ENCODE peak calls at places on chromosomes 4 and X, in six cellular contexts. X, Y, E, D, O and K are unnamed samples.

GRCh38 chrX:37353646-37354045 is 4.5 kb downstream of the PRRG1 start:
- DNase-seq in X (no peak), Y (no peak), E (no peak), D (no peak), O (no peak), K (no peak)

GRCh38 chrX:43745938-43746721 is 90.0 kb downstream of the MAOA start:
- DNase-seq in X (no peak), Y (no peak), E (peak; percentile 48), D (no peak), O (no peak), K (no peak)

GRCh38 chrX:115898382-115899001 is 272.1 kb upstream of the AGTR2 start:
- DNase-seq in X (peak; percentile 98), Y (no peak), E (no peak), D (peak; percentile 50), O (no peak), K (peak; percentile 79)

GRCh38 chr4:101115841-101116240 is 231.5 kb downstream of the PPP3CA start:
- DNase-seq in X (no peak), Y (no peak), E (no peak), D (no peak), O (no peak), K (no peak)

GRCh38 chrX:24561121-24561520 is 86.0 kb downstream of the PCYT1B start:
- DNase-seq in X (peak; percentile 77), Y (no peak), E (no peak), D (no peak), O (no peak), K (no peak)

GRCh38 chrX:95764972-95765451 is 919.6 kb upstream of the DIAPH2 start:
- DNase-seq in X (peak; percentile 78), Y (no peak), E (peak; percentile 1), D (no peak), O (no peak), K (no peak)

GRCh38 chrX:138485767-138486166 is 225.8 kb downstream of the FGF13 start:
- DNase-seq in X (no peak), Y (no peak), E (no peak), D (no peak), O (no peak), K (no peak)

GRCh38 chrX:41862562-41863184 is 60.7 kb downstream of the CASK start:
- DNase-seq in X (no peak), Y (no peak), E (no peak), D (no peak), O (no peak), K (no peak)

GRCh38 chrX:97539970-97540519 is 656.3 kb downstream of the RPA4 start:
- DNase-seq in X (no peak), Y (no peak), E (no peak), D (no peak), O (no peak), K (no peak)

GRCh38 chr4:124334119-124334518 is 378.4 kb downstream of the ANKRD50 start:
- DNase-seq in X (peak; percentile 77), Y (peak; percentile 24), E (peak; percentile 77), D (no peak), O (no peak), K (no peak)

GRCh38 chr4:139692300-139693012 is 26.8 kb downstream of the MGST2 start:
- DNase-seq in X (peak; percentile 69), Y (no peak), E (no peak), D (no peak), O (no peak), K (no peak)

GRCh38 chr4:8858188-8858924 is 13.3 kb downstream of the HMX1 start:
- DNase-seq in X (no peak), Y (no peak), E (no peak), D (no peak), O (no peak), K (no peak)

GRCh38 chr4:4613641-4614286 is 71.9 kb upstream of the STX18 start:
- DNase-seq in X (no peak), Y (no peak), E (peak; percentile 9), D (no peak), O (no peak), K (no peak)

GRCh38 chr4:113565702-113566012 is 195.9 kb downstream of the CAMK2D start:
- DNase-seq in X (peak; percentile 61), Y (no peak), E (no peak), D (no peak), O (no peak), K (no peak)
- H3K4me3 ChIP-seq in X (peak overlapping the region; percentile 39), Y (no peak overlapping the region), E (no peak overlapping the region), D (no peak overlapping the region), O (no peak overlapping the region), K (no peak overlapping the region)

DNA sequence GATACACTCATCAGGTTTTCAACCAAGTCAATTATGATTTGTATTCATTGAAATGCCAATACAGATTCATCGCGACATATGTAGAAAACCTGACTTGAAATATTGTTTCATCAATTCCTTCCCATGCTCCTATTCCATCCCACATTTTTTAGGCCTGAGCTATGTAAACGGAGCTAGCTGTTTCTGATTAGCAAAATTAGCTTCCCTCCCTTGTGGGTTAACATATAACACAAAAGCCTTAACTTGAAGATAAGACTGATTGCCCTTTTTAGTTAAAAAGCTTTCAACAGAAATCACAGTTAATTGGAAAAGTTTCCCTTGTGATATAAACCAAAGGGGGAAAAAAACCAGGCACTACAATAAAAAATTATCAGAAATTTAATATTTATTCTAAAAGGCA is 32.8 kb upstream of the DCLK2 start:
- DNase-seq in X (no peak), Y (no peak), E (no peak), D (no peak), O (no peak), K (no peak)
- H3K4me1 ChIP-seq in X (no peaks in the 10 kb centered on the region), Y (no peaks in the 10 kb centered on the region), E (no peaks in the 10 kb centered on the region), D (no peaks in the 10 kb centered on the region), O (no peaks in the 10 kb centered on the region), K (no peaks in the 10 kb centered on the region)

DNA sequence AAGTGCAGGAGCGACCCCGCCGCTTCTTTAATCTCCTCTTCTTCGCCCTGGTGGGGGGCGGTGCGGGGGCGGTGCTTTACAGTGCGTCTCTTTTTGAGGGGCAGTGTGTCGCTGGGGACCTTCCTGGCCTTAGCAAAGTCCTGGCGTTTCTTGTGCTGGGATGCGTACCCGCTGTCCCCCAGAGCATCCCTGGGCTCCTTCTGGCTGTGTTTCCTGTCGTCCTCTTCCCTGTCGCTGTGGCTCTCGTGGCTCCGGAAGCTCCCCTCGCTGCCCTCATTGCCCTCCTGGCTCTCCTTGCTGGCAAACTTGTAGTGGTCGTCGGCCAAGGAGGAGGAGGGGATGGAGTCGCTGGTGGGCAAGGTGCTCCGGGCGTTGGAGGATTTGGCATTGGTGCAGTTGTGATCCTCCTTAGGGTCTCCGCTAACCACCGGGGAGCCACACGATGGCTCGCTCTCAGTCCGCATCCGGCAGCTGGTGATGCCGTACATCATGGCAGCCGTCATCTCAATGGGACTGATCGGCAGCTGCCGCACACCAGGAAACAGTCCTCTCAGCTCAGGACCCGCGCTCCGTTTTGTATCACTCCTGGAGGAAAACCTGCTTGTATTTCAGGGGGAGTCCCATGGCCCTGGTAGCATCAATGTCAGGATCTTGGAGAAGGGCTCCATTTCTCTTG is 30.4 kb upstream of the TMSB15A start:
- DNase-seq in X (no peak), Y (no peak), E (no peak), D (no peak), O (no peak), K (no peak)
- H3K4me3 ChIP-seq in X (no peak overlapping the region), Y (no peak overlapping the region), E (peak overlapping the region; percentile 49), D (no peak overlapping the region), O (no peak overlapping the region), K (peak overlapping the region; percentile 35)

DNA sequence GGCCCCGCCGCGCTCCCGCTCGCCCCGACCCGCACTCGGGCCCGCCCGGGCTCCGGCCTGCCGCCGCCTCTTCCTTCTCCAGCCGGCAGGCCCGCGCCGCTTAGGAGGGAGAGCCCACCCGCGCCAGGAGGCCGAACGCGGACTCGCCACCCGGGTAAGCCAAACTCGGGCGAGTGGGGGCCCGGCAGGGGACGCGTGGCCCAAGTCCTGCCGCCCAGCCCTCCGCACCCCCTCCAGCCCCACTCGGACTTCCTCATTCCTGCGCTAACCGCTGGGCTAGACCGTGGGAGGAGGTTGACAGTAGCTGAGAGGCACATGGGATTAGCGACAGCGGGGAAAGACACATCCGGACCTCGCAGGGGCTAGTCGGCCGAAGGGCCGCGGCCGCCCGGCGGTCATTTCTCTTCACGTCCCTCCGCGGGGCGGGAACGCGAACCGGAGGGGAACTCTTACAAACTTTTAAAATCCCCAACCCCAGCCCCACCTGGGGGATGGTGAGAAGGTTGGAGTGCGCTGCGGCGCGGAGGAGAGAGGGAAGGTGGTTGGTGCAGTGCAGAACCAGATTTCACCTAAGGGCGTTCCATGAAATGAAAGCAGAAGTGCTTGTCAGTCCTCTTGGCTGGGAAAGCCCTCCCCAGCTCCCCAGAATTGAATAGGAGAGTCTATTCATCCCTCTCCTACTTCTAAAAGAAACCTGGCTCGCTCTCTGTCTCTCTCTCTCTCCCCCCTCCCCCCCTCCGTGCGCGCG is 650 bp downstream of the NFKB1 start:
- DNase-seq in X (peak; percentile 85), Y (no peak), E (peak; percentile 84), D (peak; percentile 80), O (peak; percentile 94), K (peak; percentile 77)
- H3K4me1 ChIP-seq in X (peaks cover 30% of the 10 kb centered on the region), Y (peaks cover 20% of the 10 kb centered on the region), E (peaks cover 4% of the 10 kb centered on the region), D (no peaks in the 10 kb centered on the region), O (peaks cover 48% of the 10 kb centered on the region), K (peaks cover 44% of the 10 kb centered on the region)

DNA sequence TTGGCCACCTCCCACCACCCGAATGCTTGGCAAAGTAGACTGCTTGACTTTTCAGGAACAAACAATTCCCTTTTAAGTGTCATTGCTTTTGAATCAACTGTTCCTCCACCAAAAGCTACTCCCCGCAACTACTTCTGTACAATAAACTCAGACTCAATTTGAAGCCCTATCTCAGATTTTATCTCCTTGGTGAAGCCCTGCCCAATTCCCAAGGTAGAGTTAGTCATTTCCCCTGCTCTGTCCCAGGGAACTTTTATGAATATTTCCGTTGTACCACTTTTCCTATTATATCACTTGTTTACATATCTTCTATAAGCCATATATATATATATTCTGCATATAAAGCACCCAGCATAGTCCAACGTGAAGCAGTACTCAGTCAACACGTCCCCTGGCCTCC is 102.8 kb downstream of the C4orf51 start:
- DNase-seq in X (no peak), Y (no peak), E (no peak), D (no peak), O (no peak), K (no peak)
- H3K4me3 ChIP-seq in X (no peak overlapping the region), Y (no peak overlapping the region), E (no peak overlapping the region), D (no peak overlapping the region), O (no peak overlapping the region), K (no peak overlapping the region)

GRCh38 chr4:137523329-137523728 is 9.0 kb downstream of the PCDH18 start:
- DNase-seq in X (no peak), Y (no peak), E (no peak), D (no peak), O (no peak), K (no peak)
- H3K4me1 ChIP-seq in X (no peaks in the 10 kb centered on the region), Y (peaks cover 10% of the 10 kb centered on the region), E (peaks cover 27% of the 10 kb centered on the region), D (no peaks in the 10 kb centered on the region), O (no peaks in the 10 kb centered on the region), K (no peaks in the 10 kb centered on the region)

GRCh38 chr4:40205259-40206198 is 8.7 kb downstream of the RHOH start:
- DNase-seq in X (peak; percentile 71), Y (no peak), E (no peak), D (no peak), O (no peak), K (peak; percentile 51)
- H3K4me3 ChIP-seq in X (peak overlapping the region; percentile 37), Y (no peak overlapping the region), E (no peak overlapping the region), D (no peak overlapping the region), O (peak overlapping the region; percentile 18), K (peak overlapping the region; percentile 67)

GRCh38 chr4:38669233-38669632 is 5.2 kb downstream of the KLF3 start:
- DNase-seq in X (peak; percentile 20), Y (no peak), E (peak; percentile 69), D (no peak), O (no peak), K (no peak)
- H3K4me1 ChIP-seq in X (peaks cover 3% of the 10 kb centered on the region), Y (peaks cover 71% of the 10 kb centered on the region), E (peaks cover 28% of the 10 kb centered on the region), D (peaks cover 29% of the 10 kb centered on the region), O (peaks cover 74% of the 10 kb centered on the region), K (peaks cover 79% of the 10 kb centered on the region)